ENCODE peak calls at places on chromosomes 13 and 19, in six cellular contexts. F is stimulated activated CD4-positive, alpha-beta T cell treated with anti-CD3 and anti-CD28 coated beads, Interleukin-2, amount 100 ng/mL, for 24 hours; R is BJ; Y is ELR; K is neuronal stem cell; Q is omental fat pad. M is an unnamed sample.

GRCh38 chr13:112708560-112709240 is 18.9 kb downstream of the ATP11A start:
- DNase-seq in F (no peak), R (no peak), Q (no peak), Y (no peak), K (no peak), M (no peak)

GRCh38 chr13:112679932-112680677 is 9.7 kb upstream of the ATP11A start:
- DNase-seq in K (no peak), Y (no peak), R (no peak), F (peak; percentile 12), Q (no peak), M (no peak)

GRCh38 chr19:49862411-49863253 is 4.7 kb downstream of the PNKP start:
- DNase-seq in Y (no peak), R (no peak), F (no peak), K (no peak), Q (no peak), M (no peak)

GRCh38 chr19:43575955-43576451 is 402 bp downstream of the PINLYP start:
- DNase-seq in R (no peak), Y (no peak), F (no peak), Q (no peak), K (no peak), M (no peak)

GRCh38 chr19:3366761-3367571 is 583 bp downstream of the NFIC start:
- DNase-seq in K (no peak), F (no peak), R (no peak), Y (peak; percentile 61), Q (no peak), M (no peak)

GRCh38 chr13:30022256-30022655 is 171.8 kb upstream of the UBL3 start:
- DNase-seq in K (no peak), R (no peak), Q (no peak), F (no peak), Y (no peak), M (no peak)

GRCh38 chr19:37928527-37929286 is 21.7 kb downstream of the SIPA1L3 start:
- DNase-seq in Y (no peak), R (no peak), F (no peak), K (no peak), Q (no peak), M (no peak)

GRCh38 chr19:52941941-52942370 is 18.7 kb upstream of the ZNF888 start:
- DNase-seq in K (no peak), Q (no peak), F (peak; percentile 25), Y (peak; percentile 56), R (no peak), M (no peak)

GRCh38 chr13:35712907-35713685 is 236.6 kb upstream of the MAB21L1 start:
- DNase-seq in Q (no peak), K (no peak), Y (peak; percentile 58), R (peak; percentile 96), F (no peak), M (no peak)

GRCh38 chr13:52348081-52348480 is 57.9 kb downstream of the THSD1 start:
- DNase-seq in F (no peak), R (peak; percentile 73), Q (no peak), Y (peak; percentile 81), K (no peak), M (no peak)

GRCh38 chr13:103803349-103803748 is 737.1 kb upstream of the SLC10A2 start:
- DNase-seq in F (no peak), R (no peak), K (no peak), Y (no peak), Q (no peak), M (no peak)

GRCh38 chr13:30388401-30389283 is 33.7 kb upstream of the UBE2L5 start:
- DNase-seq in Q (no peak), F (no peak), K (no peak), R (no peak), Y (peak; percentile 39), M (no peak)

GRCh38 chr19:49231389-49231788 is 73.8 kb downstream of the TRPM4 start:
- DNase-seq in K (no peak), Q (no peak), R (no peak), F (no peak), Y (no peak), M (no peak)

GRCh38 chr19:44741841-44742352 is 6.6 kb upstream of the BCL3 start:
- DNase-seq in Q (peak; percentile 96), K (no peak), R (peak; percentile 98), F (no peak), Y (peak; percentile 99), M (no peak)

GRCh38 chr19:31119951-31120690 is 229.1 kb downstream of the TSHZ3 start:
- DNase-seq in K (no peak), Q (no peak), F (no peak), Y (no peak), R (no peak), M (no peak)

GRCh38 chr13:41942462-41943094 is 18.3 kb downstream of the VWA8 start:
- DNase-seq in K (peak; percentile 31), F (no peak), Q (no peak), Y (peak; percentile 51), R (no peak), M (no peak)

GRCh38 chr19:32869369-32870153 is at the start of gene SLC7A9:
- DNase-seq in F (no peak), Q (no peak), R (no peak), Y (no peak), K (no peak), M (no peak)

GRCh38 chr13:84187626-84188025 is 305.4 kb upstream of the SLITRK1 start:
- DNase-seq in K (no peak), F (no peak), Q (no peak), R (no peak), Y (no peak), M (no peak)

GRCh38 chr19:13234518-13234917 is 84.3 kb downstream of the IER2 start:
- DNase-seq in R (no peak), Q (no peak), K (no peak), Y (peak; percentile 66), F (peak; percentile 72), M (peak; percentile 33)

GRCh38 chr19:2973229-2973628 is 4.1 kb upstream of the TLE6 start:
- DNase-seq in K (no peak), Q (no peak), F (no peak), R (no peak), Y (no peak), M (no peak)

GRCh38 chr13:50222569-50223332 is 207.5 kb downstream of the KCNRG start:
- DNase-seq in R (peak; percentile 91), Y (peak; percentile 30), Q (peak; percentile 37), F (peak; percentile 37), K (no peak), M (no peak)

GRCh38 chr19:13953021-13953531 is 767 bp downstream of the DCAF15 start:
- DNase-seq in R (no peak), Q (no peak), F (peak; percentile 24), K (no peak), Y (peak; percentile 73), M (no peak)

GRCh38 chr13:103895835-103896520 is 829.8 kb upstream of the SLC10A2 start:
- DNase-seq in F (no peak), R (no peak), Q (no peak), Y (no peak), K (no peak), M (no peak)

GRCh38 chr19:13633109-13633508 is 126.8 kb upstream of the CACNA1A start:
- DNase-seq in K (peak; percentile 20), R (no peak), Y (no peak), F (no peak), Q (no peak), M (no peak)

GRCh38 chr19:44818470-44818856 is 9.6 kb downstream of the BCAM start:
- DNase-seq in Y (no peak), R (no peak), K (no peak), F (no peak), Q (no peak), M (no peak)

GRCh38 chr13:98416408-98416807 is 160.5 kb downstream of the STK24 start:
- DNase-seq in Y (no peak), F (no peak), R (no peak), K (no peak), Q (no peak), M (no peak)

GRCh38 chr19:10419200-10419645 is 1.1 kb upstream of the PDE4A start:
- DNase-seq in Y (peak; percentile 49), Q (no peak), F (no peak), K (no peak), R (no peak), M (peak; percentile 54)

GRCh38 chr19:35123573-35123972 is 8.0 kb downstream of the FXYD3 start:
- DNase-seq in F (no peak), Y (no peak), R (no peak), Q (no peak), K (no peak), M (no peak)

GRCh38 chr13:99908129-99908805 is 63.3 kb downstream of the ZIC5 start:
- DNase-seq in F (no peak), Y (no peak), R (no peak), K (no peak), Q (no peak), M (no peak)

GRCh38 chr19:1017115-1017905 is 3.6 kb downstream of the TMEM259 start:
- DNase-seq in K (no peak), R (no peak), F (no peak), Q (no peak), Y (peak; percentile 60), M (no peak)